ENCODE peak calls at places on chromosomes 12 and 14, in five cellular contexts. K is stimulated activated CD4-positive, alpha-beta T cell treated with anti-CD3 and anti-CD28 coated beads, Interleukin-15, amount 100 ng/mL, for 1 hour; X is AG09309; O is BJ; I is NCI-H460. Y is an unnamed sample.

GRCh38 chr14:104309657-104310369 is 171.4 kb downstream of the KIF26A start:
- DNase-seq in K (no peak), X (no peak), O (no peak), I (no peak), Y (no peak)

GRCh38 chr12:51820721-51821422 is 27.6 kb downstream of the FIGNL2 start:
- DNase-seq in K (peak), X (no peak), O (no peak), I (peak), Y (no peak)

GRCh38 chr12:119715268-119715620 is 47.3 kb downstream of the PRKAB1 start:
- DNase-seq in K (no peak), X (no peak), O (no peak), I (no peak), Y (no peak)

GRCh38 chr12:124921200-124922008 is 7.0 kb upstream of the UBC start:
- DNase-seq in K (peak), X (no peak), O (no peak), I (peak), Y (no peak)

GRCh38 chr12:62649412-62650116 is 182.9 kb downstream of the MON2 start:
- DNase-seq in K (no peak), X (no peak), O (no peak), I (no peak), Y (no peak)

GRCh38 chr14:104604461-104605449 is at the start of gene TMEM179:
- DNase-seq in K (no peak), X (no peak), O (no peak), I (peak), Y (no peak)

GRCh38 chr12:112008918-112009317 is 4.0 kb downstream of the TMEM116 start:
- DNase-seq in K (no peak), X (no peak), O (no peak), I (no peak), Y (no peak)

GRCh38 chr12:132400011-132400641 is 70.7 kb upstream of the GALNT9 start:
- DNase-seq in K (no peak), X (no peak), O (no peak), I (no peak), Y (no peak)

GRCh38 chr14:91149462-91149861 is 35.6 kb downstream of the DGLUCY start:
- DNase-seq in K (no peak), X (peak), O (peak), I (peak), Y (peak)

GRCh38 chr12:106139422-106140141 is 828 bp upstream of the NUAK1 start:
- DNase-seq in K (peak), X (no peak), O (no peak), I (peak), Y (peak)

GRCh38 chr12:93571360-93571853 is 1.1 kb upstream of the SOCS2 start:
- DNase-seq in K (peak), X (no peak), O (no peak), I (peak), Y (no peak)

GRCh38 chr12:42104087-42104486 is 40.6 kb downstream of the GXYLT1 start:
- DNase-seq in K (no peak), X (no peak), O (no peak), I (no peak), Y (no peak)

GRCh38 chr14:104292084-104292970 is 153.9 kb downstream of the KIF26A start:
- DNase-seq in K (no peak), X (no peak), O (no peak), I (no peak), Y (no peak)